ENCODE peak calls at places on chromosome 12, in five cellular contexts. One of them, this sample, is unnamed.

GRCh38 chr12:95217377-95218163 is at the start of the genes FGD6 and VEZT:
- DNase-seq in IMR-90: peak; percentile 99
- DNase-seq in cardiac muscle cell: peak; percentile 100
- DNase-seq in GM23248: peak; percentile 100
- DNase-seq in heart left ventricle: peak; percentile 99
- DNase-seq in this sample: peak; percentile 100

GRCh38 chr12:111354511-111354910 is 14.4 kb downstream of the PHETA1 start:
- DNase-seq in IMR-90: no peak
- DNase-seq in cardiac muscle cell: no peak
- DNase-seq in GM23248: no peak
- DNase-seq in heart left ventricle: no peak
- DNase-seq in this sample: no peak

GRCh38 chr12:43336962-43337555 is 214.9 kb downstream of the ADAMTS20 start:
- DNase-seq in IMR-90: peak; percentile 70
- DNase-seq in cardiac muscle cell: peak; percentile 61
- DNase-seq in GM23248: peak; percentile 67
- DNase-seq in heart left ventricle: no peak
- DNase-seq in this sample: peak; percentile 42

GRCh38 chr12:121036810-121037326 is 2.2 kb downstream of the OASL start:
- DNase-seq in IMR-90: peak; percentile 69
- DNase-seq in cardiac muscle cell: peak; percentile 89
- DNase-seq in GM23248: peak; percentile 92
- DNase-seq in heart left ventricle: no peak
- DNase-seq in this sample: peak; percentile 39

GRCh38 chr12:87756111-87756510 is 273.1 kb downstream of the C12orf50 start:
- DNase-seq in IMR-90: peak; percentile 99
- DNase-seq in cardiac muscle cell: peak; percentile 98
- DNase-seq in GM23248: peak; percentile 58
- DNase-seq in heart left ventricle: no peak
- DNase-seq in this sample: no peak

GRCh38 chr12:126389215-126389841 is 1324.1 kb downstream of the AACS start:
- DNase-seq in IMR-90: no peak
- DNase-seq in cardiac muscle cell: peak; percentile 75
- DNase-seq in GM23248: peak; percentile 8
- DNase-seq in heart left ventricle: no peak
- DNase-seq in this sample: peak; percentile 79

GRCh38 chr12:132140918-132141841 is 2.9 kb downstream of the DDX51 start:
- DNase-seq in IMR-90: no peak
- DNase-seq in cardiac muscle cell: no peak
- DNase-seq in GM23248: no peak
- DNase-seq in heart left ventricle: no peak
- DNase-seq in this sample: no peak

GRCh38 chr12:64385019-64385418 is 5.5 kb downstream of the C12orf56 start:
- DNase-seq in IMR-90: no peak
- DNase-seq in cardiac muscle cell: no peak
- DNase-seq in GM23248: no peak
- DNase-seq in heart left ventricle: no peak
- DNase-seq in this sample: no peak

GRCh38 chr12:4189721-4190120 is 83.8 kb upstream of the CCND2 start:
- DNase-seq in IMR-90: no peak
- DNase-seq in cardiac muscle cell: no peak
- DNase-seq in GM23248: no peak
- DNase-seq in heart left ventricle: no peak
- DNase-seq in this sample: no peak

GRCh38 chr12:26239508-26240328 is 44.3 kb downstream of the SSPN start:
- DNase-seq in IMR-90: peak; percentile 79
- DNase-seq in cardiac muscle cell: peak; percentile 99
- DNase-seq in GM23248: peak; percentile 96
- DNase-seq in heart left ventricle: peak; percentile 86
- DNase-seq in this sample: no peak

GRCh38 chr12:47883663-47884195 is 21.1 kb downstream of the VDR start:
- DNase-seq in IMR-90: no peak
- DNase-seq in cardiac muscle cell: no peak
- DNase-seq in GM23248: no peak
- DNase-seq in heart left ventricle: no peak
- DNase-seq in this sample: no peak

GRCh38 chr12:47884501-47884900 is 20.3 kb downstream of the VDR start:
- DNase-seq in IMR-90: no peak
- DNase-seq in cardiac muscle cell: no peak
- DNase-seq in GM23248: no peak
- DNase-seq in heart left ventricle: no peak
- DNase-seq in this sample: no peak

GRCh38 chr12:47882796-47883546 is 21.8 kb downstream of the VDR start:
- DNase-seq in IMR-90: no peak
- DNase-seq in cardiac muscle cell: no peak
- DNase-seq in GM23248: peak; percentile 41
- DNase-seq in heart left ventricle: no peak
- DNase-seq in this sample: no peak

GRCh38 chr12:47881041-47881440 is 23.8 kb downstream of the VDR start:
- DNase-seq in IMR-90: no peak
- DNase-seq in cardiac muscle cell: no peak
- DNase-seq in GM23248: no peak
- DNase-seq in heart left ventricle: no peak
- DNase-seq in this sample: no peak

GRCh38 chr12:47881826-47882427 is 22.9 kb downstream of the VDR start:
- DNase-seq in IMR-90: peak; percentile 97
- DNase-seq in cardiac muscle cell: peak; percentile 99
- DNase-seq in GM23248: peak; percentile 98
- DNase-seq in heart left ventricle: no peak
- DNase-seq in this sample: no peak
- H3K4me1 ChIP-seq in IMR-90: peaks cover 24% of the 10 kb centered on the region
- H3K4me1 ChIP-seq in cardiac muscle cell: no peaks in the 10 kb centered on the region
- H3K4me1 ChIP-seq in GM23248: peaks cover 32% of the 10 kb centered on the region
- H3K4me1 ChIP-seq in heart left ventricle: peaks cover 24% of the 10 kb centered on the region
- H3K4me1 ChIP-seq in this sample: no peaks in the 10 kb centered on the region

DNA sequence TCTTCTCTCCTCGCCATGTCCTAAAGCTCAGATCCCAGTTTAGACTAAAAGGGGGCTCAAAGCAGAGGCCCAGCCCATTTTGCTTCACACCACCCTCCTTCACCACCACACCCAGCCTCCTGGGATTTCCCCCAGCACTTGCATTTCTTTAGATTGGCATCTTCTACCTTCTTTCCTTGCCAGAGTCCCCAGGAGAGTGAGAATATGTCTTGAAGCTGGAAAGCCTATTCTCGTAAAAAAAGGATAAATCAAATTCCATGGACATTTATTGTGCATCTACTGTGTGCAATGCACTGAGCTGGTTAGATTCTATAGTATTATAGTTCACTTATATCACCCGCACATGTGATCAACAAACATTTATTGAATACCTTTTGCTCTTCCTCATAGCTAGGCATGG is 10.2 kb downstream of the FBXW8 start:
- DNase-seq in IMR-90: no peak
- DNase-seq in cardiac muscle cell: no peak
- DNase-seq in GM23248: no peak
- DNase-seq in heart left ventricle: no peak
- DNase-seq in this sample: no peak
- H3K4me1 ChIP-seq in IMR-90: peaks cover 12% of the 10 kb centered on the region
- H3K4me1 ChIP-seq in cardiac muscle cell: peaks cover 8% of the 10 kb centered on the region
- H3K4me1 ChIP-seq in GM23248: peaks cover 25% of the 10 kb centered on the region
- H3K4me1 ChIP-seq in heart left ventricle: peaks cover 50% of the 10 kb centered on the region
- H3K4me1 ChIP-seq in this sample: peaks cover 46% of the 10 kb centered on the region

DNA sequence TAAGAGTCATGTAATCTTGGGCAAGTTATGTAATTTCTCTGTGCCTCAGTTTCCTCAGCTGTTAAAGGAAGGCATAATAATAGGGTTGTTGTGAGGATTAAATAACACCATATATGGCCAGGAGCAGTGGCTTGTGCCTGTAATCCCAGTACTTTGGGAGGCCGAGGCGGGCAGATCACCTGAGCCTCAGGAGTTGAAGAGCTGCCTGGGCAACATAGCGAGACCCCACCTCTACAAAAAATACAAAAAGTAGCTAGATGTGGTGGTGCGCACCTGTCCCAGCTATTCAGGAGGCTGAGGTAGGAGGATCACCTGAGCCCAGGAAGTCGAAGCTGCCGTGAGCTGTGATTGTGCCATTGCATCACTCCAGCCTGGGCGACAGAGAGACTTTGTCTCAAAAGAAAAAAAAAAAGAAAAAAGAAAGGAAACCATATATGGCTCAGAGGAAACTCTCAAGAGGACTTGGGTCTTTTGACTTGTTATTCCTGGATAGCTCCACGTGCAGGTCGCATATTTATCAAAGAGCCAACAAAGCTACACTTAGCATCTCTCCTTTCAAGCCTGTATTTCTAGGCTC is 6.9 kb downstream of the GPRC5A start:
- DNase-seq in IMR-90: no peak
- DNase-seq in cardiac muscle cell: no peak
- DNase-seq in GM23248: no peak
- DNase-seq in heart left ventricle: no peak
- DNase-seq in this sample: no peak
- H3K4me1 ChIP-seq in IMR-90: peaks cover 30% of the 10 kb centered on the region
- H3K4me1 ChIP-seq in cardiac muscle cell: no peaks in the 10 kb centered on the region
- H3K4me1 ChIP-seq in GM23248: peaks cover 70% of the 10 kb centered on the region
- H3K4me1 ChIP-seq in heart left ventricle: peaks cover 15% of the 10 kb centered on the region
- H3K4me1 ChIP-seq in this sample: no peaks in the 10 kb centered on the region

DNA sequence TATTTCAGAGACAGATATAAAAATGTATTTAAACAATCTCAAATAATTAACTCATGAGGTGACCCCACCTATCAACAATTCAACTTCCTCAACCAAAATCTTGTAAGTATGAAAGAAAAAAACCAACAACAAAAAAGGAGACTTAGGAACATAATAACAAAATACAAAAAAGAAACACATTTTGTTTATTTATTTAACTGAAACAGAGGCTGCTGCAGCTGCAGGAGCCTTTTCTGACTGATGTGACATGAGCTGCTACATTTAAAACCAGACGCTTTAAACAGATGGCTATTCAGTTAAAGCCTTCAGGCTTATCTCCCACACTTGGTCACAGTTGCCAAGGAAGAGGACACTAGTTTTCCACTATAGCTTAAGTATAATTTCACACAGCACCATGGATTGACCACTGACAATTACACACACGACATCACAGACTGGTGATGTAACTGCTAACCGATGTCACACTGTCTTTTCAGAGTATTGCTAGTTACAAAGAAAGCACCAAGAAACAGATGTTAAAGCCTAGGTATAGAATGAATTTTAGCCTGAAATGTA is 113.2 kb downstream of the MED13L start:
- DNase-seq in IMR-90: peak; percentile 11
- DNase-seq in cardiac muscle cell: no peak
- DNase-seq in GM23248: peak; percentile 54
- DNase-seq in heart left ventricle: no peak
- DNase-seq in this sample: no peak
- H3K4me1 ChIP-seq in IMR-90: peaks cover 15% of the 10 kb centered on the region
- H3K4me1 ChIP-seq in cardiac muscle cell: peaks cover 54% of the 10 kb centered on the region
- H3K4me1 ChIP-seq in GM23248: peaks cover 63% of the 10 kb centered on the region
- H3K4me1 ChIP-seq in heart left ventricle: peaks cover 56% of the 10 kb centered on the region
- H3K4me1 ChIP-seq in this sample: peaks cover 43% of the 10 kb centered on the region

GRCh38 chr12:72015895-72016294 is 77.2 kb downstream of the TPH2 start:
- DNase-seq in IMR-90: no peak
- DNase-seq in cardiac muscle cell: no peak
- DNase-seq in GM23248: no peak
- DNase-seq in heart left ventricle: no peak
- DNase-seq in this sample: no peak

GRCh38 chr12:72011374-72011773 is 72.7 kb downstream of the TPH2 start:
- DNase-seq in IMR-90: peak; percentile 7
- DNase-seq in cardiac muscle cell: peak; percentile 1
- DNase-seq in GM23248: peak; percentile 12
- DNase-seq in heart left ventricle: no peak
- DNase-seq in this sample: no peak

GRCh38 chr12:72010365-72010764 is 71.7 kb downstream of the TPH2 start:
- DNase-seq in IMR-90: peak; percentile 54
- DNase-seq in cardiac muscle cell: no peak
- DNase-seq in GM23248: peak; percentile 63
- DNase-seq in heart left ventricle: no peak
- DNase-seq in this sample: no peak

GRCh38 chr12:72017054-72017651 is 78.5 kb downstream of the TPH2 start:
- DNase-seq in IMR-90: peak; percentile 72
- DNase-seq in cardiac muscle cell: peak; percentile 80
- DNase-seq in GM23248: peak; percentile 70
- DNase-seq in heart left ventricle: peak; percentile 37
- DNase-seq in this sample: peak; percentile 88

DNA sequence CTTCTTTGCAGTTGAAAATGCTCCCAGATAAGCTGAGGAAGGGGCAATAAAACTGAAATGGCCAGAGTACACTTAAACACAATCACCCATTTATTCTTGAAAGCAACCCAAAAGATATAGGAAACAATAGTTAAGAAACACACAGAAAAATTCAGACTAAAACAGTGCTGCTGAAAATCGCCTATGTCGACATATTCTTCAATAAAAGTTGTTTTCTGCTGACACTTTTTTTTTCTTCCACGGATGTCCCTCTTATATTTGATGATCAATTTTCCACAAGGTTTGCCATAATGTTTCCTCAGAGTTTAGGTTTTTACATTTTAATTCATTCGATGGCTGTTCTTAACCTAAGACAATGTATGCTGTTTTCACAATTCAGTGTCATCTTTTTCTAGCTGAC is 74.2 kb downstream of the TPH2 start:
- DNase-seq in IMR-90: no peak
- DNase-seq in cardiac muscle cell: no peak
- DNase-seq in GM23248: no peak
- DNase-seq in heart left ventricle: no peak
- DNase-seq in this sample: no peak
- H3K4me1 ChIP-seq in IMR-90: peaks cover 4% of the 10 kb centered on the region
- H3K4me1 ChIP-seq in cardiac muscle cell: no peaks in the 10 kb centered on the region
- H3K4me1 ChIP-seq in GM23248: peaks cover 20% of the 10 kb centered on the region
- H3K4me1 ChIP-seq in heart left ventricle: peaks cover 9% of the 10 kb centered on the region
- H3K4me1 ChIP-seq in this sample: peaks cover 10% of the 10 kb centered on the region

GRCh38 chr12:124915249-124916236 is 1.1 kb upstream of the UBC start:
- DNase-seq in IMR-90: peak; percentile 21
- DNase-seq in cardiac muscle cell: peak; percentile 38
- DNase-seq in GM23248: peak; percentile 79
- DNase-seq in heart left ventricle: peak; percentile 53
- DNase-seq in this sample: no peak

GRCh38 chr12:124917841-124918621 is 3.6 kb upstream of the UBC start:
- DNase-seq in IMR-90: peak; percentile 21
- DNase-seq in cardiac muscle cell: no peak
- DNase-seq in GM23248: peak; percentile 56
- DNase-seq in heart left ventricle: no peak
- DNase-seq in this sample: no peak

GRCh38 chr12:124916370-124917134 is 2.1 kb upstream of the UBC start:
- DNase-seq in IMR-90: peak; percentile 93
- DNase-seq in cardiac muscle cell: peak; percentile 87
- DNase-seq in GM23248: peak; percentile 99
- DNase-seq in heart left ventricle: peak; percentile 80
- DNase-seq in this sample: peak; percentile 77

GRCh38 chr12:124919646-124920352 is 5.3 kb upstream of the UBC start:
- DNase-seq in IMR-90: peak; percentile 38
- DNase-seq in cardiac muscle cell: no peak
- DNase-seq in GM23248: peak; percentile 81
- DNase-seq in heart left ventricle: no peak
- DNase-seq in this sample: no peak

GRCh38 chr12:124917135-124917840 is 2.8 kb upstream of the UBC start:
- DNase-seq in IMR-90: peak; percentile 100
- DNase-seq in cardiac muscle cell: peak; percentile 100
- DNase-seq in GM23248: peak; percentile 100
- DNase-seq in heart left ventricle: peak; percentile 99
- DNase-seq in this sample: peak; percentile 100
- H3K4me1 ChIP-seq in IMR-90: peaks cover 11% of the 10 kb centered on the region
- H3K4me1 ChIP-seq in cardiac muscle cell: peaks cover 40% of the 10 kb centered on the region
- H3K4me1 ChIP-seq in GM23248: peaks cover 45% of the 10 kb centered on the region
- H3K4me1 ChIP-seq in heart left ventricle: peaks cover 72% of the 10 kb centered on the region
- H3K4me1 ChIP-seq in this sample: peaks cover 40% of the 10 kb centered on the region